ENCODE peak calls at places on chromosome X, in five cellular contexts. B is left lung, P is AG09309, O is fibroblast of pulmonary artery, K is mammary epithelial cell. N is an unnamed sample.

GRCh38 chrX:88584283-88584682 is 162.7 kb upstream of the CPXCR1 start:
- DNase-seq in B (no peak), P (no peak), O (no peak), K (no peak), N (no peak)

GRCh38 chrX:131045786-131046185 is 12.4 kb upstream of the ARHGAP36 start:
- DNase-seq in B (no peak), P (no peak), O (no peak), K (no peak), N (no peak)

GRCh38 chrX:107654778-107655761 is 26.8 kb downstream of the PRPS1 start:
- DNase-seq in B (peak), P (peak), O (peak), K (peak), N (no peak)

GRCh38 chrX:23552289-23552688 is 115.0 kb upstream of the PRDX4 start:
- DNase-seq in B (no peak), P (no peak), O (no peak), K (no peak), N (no peak)

GRCh38 chrX:53433651-53434639 is at the start of gene HSD17B10:
- DNase-seq in B (peak), P (no peak), O (peak), K (peak), N (no peak)

GRCh38 chrX:23908219-23909003 is 605 bp downstream of the CXorf58 start:
- DNase-seq in B (no peak), P (no peak), O (no peak), K (no peak), N (no peak)

GRCh38 chrX:24259544-24260240 is 54.2 kb downstream of the SUPT20HL2 start:
- DNase-seq in B (no peak), P (peak), O (peak), K (peak), N (peak)

GRCh38 chrX:15674514-15674898 is 9.9 kb upstream of the CLTRN start:
- DNase-seq in B (peak), P (peak), O (peak), K (peak), N (peak)

GRCh38 chrX:42096262-42096939 is 173.0 kb upstream of the CASK start:
- DNase-seq in B (no peak), P (peak), O (peak), K (peak), N (peak)

GRCh38 chrX:124232523-124233201 is 99.8 kb upstream of the TEX13D start:
- DNase-seq in B (no peak), P (no peak), O (no peak), K (peak), N (no peak)

GRCh38 chrX:154373340-154374306 is 811 bp downstream of the FLNA start:
- DNase-seq in B (no peak), P (no peak), O (peak), K (peak), N (no peak)

GRCh38 chrX:9816094-9816700 is 30.0 kb downstream of the SHROOM2 start:
- DNase-seq in B (no peak), P (no peak), O (no peak), K (no peak), N (no peak)

GRCh38 chrX:81021478-81021877 is 180.2 kb downstream of the HMGN5 start:
- DNase-seq in B (no peak), P (no peak), O (no peak), K (no peak), N (no peak)
- TF ChIP-seq CTCF in B (no peak), P (no peak), O (no peak), K (no peak), N (no peak)

GRCh38 chrX:75582511-75582910 is 59.7 kb upstream of the ZDHHC15 start:
- DNase-seq in B (no peak), P (no peak), O (no peak), K (no peak), N (no peak)
- H3K4me3 ChIP-seq in B (no peak), P (no peak), O (no peak), K (no peak), N (no peak)

DNA sequence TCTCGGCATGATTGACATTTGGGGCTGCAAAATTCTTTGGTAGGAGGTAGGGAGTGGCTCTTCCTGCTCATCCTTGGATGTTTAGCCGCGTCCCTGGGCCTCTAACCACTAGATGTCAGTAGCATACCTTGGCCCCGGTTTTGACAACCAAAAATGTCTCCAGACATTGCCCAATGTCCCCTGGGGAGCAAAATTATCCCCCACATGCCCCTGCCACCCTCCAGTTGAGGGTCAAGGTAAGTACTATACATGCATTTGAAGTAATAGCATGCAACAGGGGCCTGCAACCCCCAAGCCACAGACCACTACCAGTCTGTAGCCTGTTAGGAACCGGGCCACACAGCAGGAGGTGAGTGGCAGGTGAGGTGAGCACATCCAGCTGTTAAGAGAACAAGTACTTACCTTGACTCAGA is 17.6 kb upstream of the KIAA1210 start:
- DNase-seq in B (no peak), P (no peak), O (peak), K (peak), N (no peak)
- TF ChIP-seq CTCF in B (no peak), P (peak), O (peak), K (peak), N (peak)

GRCh38 chrX:14496674-14497073 is 32.7 kb upstream of the GLRA2 start:
- DNase-seq in B (no peak), P (no peak), O (no peak), K (no peak), N (no peak)
- H3K4me3 ChIP-seq in B (no peak), P (no peak), O (no peak), K (no peak), N (no peak)

GRCh38 chrX:104098919-104099318 is 13.4 kb upstream of the ZCCHC18 start:
- DNase-seq in B (no peak), P (no peak), O (no peak), K (no peak), N (no peak)
- TF ChIP-seq CTCF in B (no peak), P (no peak), O (no peak), K (no peak), N (no peak)

DNA sequence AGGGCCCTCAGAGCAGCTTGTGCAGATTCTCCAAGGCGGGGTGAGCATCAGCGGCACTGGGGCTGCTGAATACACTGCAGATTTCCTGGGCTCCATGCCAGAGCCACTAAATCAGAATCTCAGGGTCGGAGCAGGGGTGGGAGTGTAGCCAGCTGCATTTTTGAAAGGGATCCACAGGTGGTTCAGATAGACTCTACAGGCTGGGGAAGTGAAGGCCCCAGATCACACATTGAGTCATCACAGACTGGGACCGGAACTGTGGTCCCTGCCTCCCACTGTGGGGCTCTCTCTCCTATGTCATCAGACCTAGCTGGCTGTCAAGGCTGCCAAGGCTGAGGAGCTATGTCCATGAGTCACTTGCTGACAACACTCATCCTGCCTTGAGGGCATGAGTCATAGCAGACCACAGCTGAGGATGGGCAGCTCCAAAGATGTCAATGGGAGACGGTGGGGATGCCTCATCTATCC is 162.3 kb upstream of the MAMLD1 start:
- DNase-seq in B (no peak), P (peak), O (peak), K (peak), N (peak)
- H3K4me3 ChIP-seq in B (no peak), P (no peak), O (no peak), K (no peak), N (no peak)

GRCh38 chrX:17164079-17164478 is 210.9 kb upstream of the NHS start:
- DNase-seq in B (no peak), P (no peak), O (no peak), K (no peak), N (no peak)

GRCh38 chrX:17164936-17165335 is 210.1 kb upstream of the NHS start:
- DNase-seq in B (no peak), P (no peak), O (no peak), K (peak), N (no peak)

GRCh38 chrX:17161991-17162390 is 213.0 kb upstream of the NHS start:
- DNase-seq in B (no peak), P (no peak), O (no peak), K (peak), N (no peak)

DNA sequence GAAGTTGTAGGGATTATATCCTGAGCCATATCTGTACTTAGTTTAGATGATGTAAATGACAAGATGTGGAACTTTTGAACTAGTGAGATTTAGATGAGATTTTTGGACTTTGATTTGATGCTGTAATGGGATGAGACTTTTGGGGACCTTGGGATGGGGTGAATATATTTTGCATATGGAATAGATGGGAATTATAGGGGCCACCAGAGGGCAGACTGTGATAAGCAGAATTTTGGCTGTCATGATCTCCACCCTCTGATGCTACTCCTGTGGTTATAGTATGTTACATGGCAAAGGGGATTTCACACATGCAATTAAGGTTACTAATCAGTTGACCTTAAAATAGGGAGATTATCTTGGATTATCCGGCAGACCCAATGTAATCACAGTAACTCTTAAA is 214.0 kb upstream of the NHS start:
- DNase-seq in B (no peak), P (no peak), O (no peak), K (no peak), N (no peak)
- TF ChIP-seq CTCF in B (no peak), P (no peak), O (no peak), K (peak), N (peak)

N was measured in retinal pigment epithelial cell.